ENCODE peak calls at places on chromosomes 16 and 17, in seven cellular contexts. J is IMR-90; H is H1; G is ascending aorta; O is choroid plexus epithelial cell; Z is Peyer's patch; I is CD4-positive, alpha-beta T cell. T is an unnamed sample.

GRCh38 chr17:19424934-19425868 is 14.2 kb downstream of the RNF112 start:
- DNase-seq in J (peak), H (no peak), G (no peak), O (no peak), Z (no peak), I (no peak), T (peak)

GRCh38 chr16:11796227-11797165 is 562 bp downstream of the ZC3H7A start:
- DNase-seq in J (peak), H (no peak), G (no peak), O (peak), Z (peak), I (peak), T (peak)

GRCh38 chr16:70331588-70332358 is 14.9 kb upstream of the DDX19A start:
- DNase-seq in J (no peak), H (no peak), G (no peak), O (peak), Z (no peak), I (peak), T (no peak)

GRCh38 chr16:87033541-87034300 is 283.5 kb downstream of the C16orf95 start:
- DNase-seq in J (peak), H (no peak), G (no peak), O (peak), Z (no peak), I (no peak), T (no peak)

GRCh38 chr16:1550061-1550460 is 16.6 kb downstream of the TMEM204 start:
- DNase-seq in J (no peak), H (no peak), G (no peak), O (no peak), Z (no peak), I (no peak), T (no peak)

GRCh38 chr16:88921603-88921995 is 55.1 kb upstream of the PABPN1L start:
- DNase-seq in J (no peak), H (no peak), G (no peak), O (no peak), Z (no peak), I (no peak), T (no peak)

GRCh38 chr16:67190041-67190440 is at the start of gene EXOC3L1:
- DNase-seq in J (no peak), H (no peak), G (no peak), O (no peak), Z (no peak), I (no peak), T (no peak)

GRCh38 chr16:19748389-19749110 is 30.5 kb downstream of the IQCK start:
- DNase-seq in J (no peak), H (no peak), G (no peak), O (peak), Z (no peak), I (no peak), T (no peak)

GRCh38 chr16:56866955-56867830 is 2.2 kb downstream of the SLC12A3 start:
- DNase-seq in J (peak), H (no peak), G (no peak), O (peak), Z (peak), I (no peak), T (peak)
- TF ChIP-seq CTCF in J (peak), H (peak), G (peak), O (peak), Z (peak), I (peak), T (peak)

GRCh38 chr17:34527121-34527907 is 52.1 kb upstream of the TMEM132E start:
- DNase-seq in J (no peak), H (no peak), G (no peak), O (no peak), Z (no peak), I (no peak), T (no peak)

GRCh38 chr17:34533811-34534527 is 45.4 kb upstream of the TMEM132E start:
- DNase-seq in J (no peak), H (no peak), G (no peak), O (no peak), Z (no peak), I (no peak), T (no peak)

DNA sequence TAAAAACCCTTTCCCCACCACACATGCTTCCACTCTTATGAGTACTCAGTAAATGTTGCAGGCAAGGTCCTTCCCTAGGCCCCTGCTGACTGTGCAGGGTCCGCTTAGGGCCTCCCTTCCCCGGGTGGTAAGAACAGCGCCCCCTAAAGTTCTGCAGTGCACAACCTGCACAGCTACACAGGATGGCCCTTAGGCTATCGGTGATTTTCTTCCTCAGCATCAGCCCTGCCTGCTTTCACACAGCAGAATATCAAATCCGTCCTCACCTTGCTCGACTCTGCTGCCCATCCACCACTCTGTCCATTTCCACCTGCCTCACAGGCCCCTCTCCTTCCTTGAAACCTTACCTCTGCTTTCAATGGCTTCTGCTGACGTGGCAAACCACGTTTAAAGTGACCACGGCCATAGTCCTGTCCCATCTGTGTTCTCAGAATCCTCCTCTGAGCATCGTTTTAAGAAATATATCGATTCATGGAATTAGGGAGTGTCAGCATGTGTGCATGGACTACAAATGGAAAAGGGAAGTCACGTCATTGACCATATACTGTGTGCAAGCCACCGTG is 51.4 kb upstream of the TMEM132E start:
- DNase-seq in J (no peak), H (no peak), G (no peak), O (no peak), Z (no peak), I (no peak), T (no peak)
- TF ChIP-seq CTCF in J (no peak), H (peak), G (no peak), O (no peak), Z (no peak), I (no peak), T (peak)

DNA sequence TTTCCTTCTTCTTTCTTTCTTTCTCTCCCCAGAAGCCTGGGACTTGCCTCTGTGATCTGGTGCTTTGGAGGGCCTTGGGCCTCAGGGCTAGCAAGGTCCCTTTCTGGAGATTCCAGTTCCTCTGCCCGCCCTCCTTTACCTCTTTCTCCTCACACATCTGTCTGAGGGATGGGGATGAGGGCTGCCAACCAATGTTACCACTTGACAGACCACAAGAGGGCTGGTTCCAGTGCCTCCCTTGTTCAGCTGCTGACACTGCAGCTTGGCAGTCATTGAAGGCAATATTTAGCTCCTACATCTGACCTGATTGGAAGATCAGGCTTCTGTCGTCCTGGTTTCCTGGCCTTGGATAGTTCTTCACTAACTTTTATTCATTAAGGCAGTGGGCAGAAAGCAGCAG is 3.6 kb upstream of the ZNF652 start:
- DNase-seq in J (no peak), H (no peak), G (no peak), O (peak), Z (peak), I (no peak), T (peak)
- TF ChIP-seq CTCF in J (peak), H (peak), G (no peak), O (no peak), Z (no peak), I (no peak), T (peak)

GRCh38 chr17:77146882-77147281 is 6.1 kb downstream of the SEC14L1 start:
- DNase-seq in J (no peak), H (no peak), G (no peak), O (no peak), Z (peak), I (no peak), T (no peak)
- TF ChIP-seq CTCF in J (no peak), H (no peak), G (no peak), O (no peak), Z (no peak), I (no peak), T (no peak)